ENCODE peak calls at places on chromosomes 5 and 9, in four cellular contexts. U is stimulated activated CD4-positive, alpha-beta T cell treated with anti-CD3 and anti-CD28 coated beads, Interleukin-12 subunit alpha, Interleukin-12 subunit beta, amount 100 ng/mL, for 24 hours; G is C1 segment of cervical spinal cord; O is HT1080. M is an unnamed sample.

GRCh38 chr9:87891754-87892153 is 9.1 kb downstream of the SPATA31E1 start:
- DNase-seq in U (no peak), G (no peak), O (no peak), M (peak)

GRCh38 chr5:177959315-177959714 is 36.7 kb downstream of the PROP1 start:
- DNase-seq in U (no peak), G (no peak), O (no peak), M (no peak)

GRCh38 chr5:64576241-64576640 is 70.4 kb downstream of the RGS7BP start:
- DNase-seq in U (no peak), G (no peak), O (no peak), M (no peak)

GRCh38 chr9:121634329-121634784 is 17.1 kb upstream of the DAB2IP start:
- DNase-seq in U (no peak), G (no peak), O (no peak), M (no peak)

GRCh38 chr5:23507278-23507685 is at the start of gene PRDM9:
- DNase-seq in U (no peak), G (no peak), O (no peak), M (no peak)

GRCh38 chr9:72996106-72996505 is 43.3 kb upstream of the ALDH1A1 start:
- DNase-seq in U (no peak), G (no peak), O (peak), M (no peak)

GRCh38 chr5:116452774-116453368 is 121.8 kb downstream of the SEMA6A start:
- DNase-seq in U (no peak), G (no peak), O (no peak), M (no peak)

GRCh38 chr9:126886194-126886830 is 25.9 kb downstream of the ZBTB34 start:
- DNase-seq in U (no peak), G (no peak), O (no peak), M (no peak)

GRCh38 chr9:76810377-76810957 is 46.2 kb downstream of the PCA3 start:
- DNase-seq in U (peak), G (no peak), O (peak), M (peak)

GRCh38 chr5:64884541-64884940 is 115.8 kb downstream of the CWC27 start:
- DNase-seq in U (no peak), G (no peak), O (no peak), M (no peak)

GRCh38 chr9:124769451-124770358 is 1.4 kb downstream of the NR6A1 start:
- DNase-seq in U (peak), G (no peak), O (no peak), M (no peak)

GRCh38 chr9:130114741-130115140 is 57.5 kb upstream of the NCS1 start:
- DNase-seq in U (no peak), G (no peak), O (no peak), M (no peak)

GRCh38 chr5:12292610-12293204 is 388.5 kb upstream of the CTNND2 start:
- DNase-seq in U (no peak), G (no peak), O (peak), M (no peak)

GRCh38 chr5:75059887-75060286 is 7.5 kb upstream of the GCNT4 start:
- DNase-seq in U (no peak), G (no peak), O (no peak), M (no peak)

GRCh38 chr5:33148076-33148501 is 292.7 kb upstream of the TARS1 start:
- DNase-seq in U (no peak), G (no peak), O (peak), M (peak)

GRCh38 chr9:99075246-99075912 is 29.5 kb upstream of the TGFBR1 start:
- DNase-seq in U (no peak), G (no peak), O (peak), M (peak)

GRCh38 chr9:109014267-109015025 is 1.1 kb upstream of the CTNNAL1 start:
- DNase-seq in U (no peak), G (no peak), O (no peak), M (peak)

GRCh38 chr5:94017579-94017978 is 276.2 kb upstream of the POU5F2 start:
- DNase-seq in U (no peak), G (no peak), O (peak), M (peak)

GRCh38 chr5:85591311-85591710 is 1026.4 kb upstream of the COX7C start:
- DNase-seq in U (no peak), G (no peak), O (no peak), M (no peak)

GRCh38 chr9:37943329-37944265 is 39.7 kb upstream of the SLC25A51 start:
- DNase-seq in U (no peak), G (no peak), O (peak), M (peak)

GRCh38 chr5:16889972-16890519 is 46.0 kb downstream of the MYO10 start:
- DNase-seq in U (no peak), G (no peak), O (peak), M (peak)

GRCh38 chr5:96177303-96177869 is 215.7 kb upstream of the ELL2 start:
- DNase-seq in U (no peak), G (no peak), O (peak), M (peak)

GRCh38 chr9:35112257-35113020 is 3.2 kb downstream of the ATOSB start:
- DNase-seq in U (no peak), G (peak), O (peak), M (peak)

GRCh38 chr9:98465799-98466198 is 210.3 kb upstream of the TBC1D2 start:
- DNase-seq in U (no peak), G (no peak), O (no peak), M (no peak)

GRCh38 chr9:128689820-128690683 is 1.0 kb downstream of the SET start:
- DNase-seq in U (no peak), G (no peak), O (peak), M (peak)

GRCh38 chr9:101999441-101999840 is 261.0 kb upstream of the GRIN3A start:
- DNase-seq in U (no peak), G (no peak), O (no peak), M (no peak)

GRCh38 chr5:8912106-8912505 is 633.8 kb downstream of the SEMA5A start:
- DNase-seq in U (no peak), G (no peak), O (peak), M (peak)

GRCh38 chr9:124834586-124834985 is 18.7 kb upstream of the WDR38 start:
- DNase-seq in U (no peak), G (no peak), O (peak), M (peak)